ENCODE peak calls at places on chromosomes 5 and 9, in seven cellular contexts. G is fibroblast of mammary gland; A is CD8-positive, alpha-beta memory T cell; Y is IMR-90; D is effector memory CD4-positive, alpha-beta T cell; M is astrocyte; E is cardiac fibroblast. R is an unnamed sample.

GRCh38 chr5:102901821-102902448 is 146.8 kb downstream of the PAM start:
- DNase-seq in A (no peak), D (no peak), Y (no peak), G (no peak), M (no peak), E (no peak), R (no peak)

GRCh38 chr9:19748278-19749126 is 40.3 kb downstream of the SLC24A2 start:
- DNase-seq in G (peak), E (peak), D (no peak), A (no peak), M (no peak), Y (no peak), R (peak)

GRCh38 chr9:29393064-29393463 is 1819.8 kb upstream of the C9orf72 start:
- DNase-seq in M (no peak), Y (no peak), D (no peak), A (no peak), G (peak), E (peak), R (peak)

GRCh38 chr9:125867752-125868400 is 120.7 kb downstream of the PBX3 start:
- DNase-seq in M (no peak), Y (peak), E (peak), D (no peak), A (no peak), G (peak), R (peak)

GRCh38 chr9:135905380-135906282 is 1.7 kb downstream of the CAMSAP1 start:
- DNase-seq in D (no peak), E (peak), Y (peak), G (peak), A (no peak), M (no peak), R (no peak)

GRCh38 chr9:37967681-37968080 is 63.8 kb upstream of the SLC25A51 start:
- DNase-seq in A (no peak), D (no peak), E (no peak), M (no peak), G (no peak), Y (no peak), R (no peak)

GRCh38 chr9:118003240-118003639 is 299.0 kb downstream of the TLR4 start:
- DNase-seq in A (no peak), D (no peak), Y (no peak), M (no peak), G (no peak), E (no peak), R (no peak)

GRCh38 chr5:102937916-102938315 is 182.0 kb downstream of the GIN1 start:
- DNase-seq in E (no peak), M (peak), A (no peak), D (no peak), G (no peak), Y (peak), R (peak)

GRCh38 chr9:109886050-109886449 is 106.1 kb downstream of the PALM2AKAP2 start:
- DNase-seq in G (no peak), Y (no peak), D (no peak), A (no peak), M (no peak), E (peak), R (no peak)

GRCh38 chr5:139394123-139394653 is 716 bp downstream of the PROB1 start:
- DNase-seq in E (peak), Y (no peak), A (peak), G (no peak), M (no peak), D (no peak), R (peak)

GRCh38 chr5:53549792-53550191 is 10.6 kb upstream of the NDUFS4 start:
- DNase-seq in G (no peak), D (no peak), A (no peak), E (no peak), Y (no peak), M (no peak), R (no peak)

GRCh38 chr5:179326176-179326997 is 18.9 kb downstream of the ADAMTS2 start:
- DNase-seq in A (no peak), M (no peak), G (peak), D (no peak), Y (peak), E (peak), R (peak)

GRCh38 chr9:109771796-109772525 is 8.0 kb upstream of the PALM2AKAP2 start:
- DNase-seq in E (no peak), D (no peak), G (peak), Y (peak), A (no peak), M (peak), R (peak)

GRCh38 chr5:169181785-169182184 is 119.2 kb downstream of the SLIT3 start:
- DNase-seq in D (no peak), E (no peak), A (no peak), Y (no peak), G (peak), M (peak), R (no peak)

GRCh38 chr5:93165559-93165958 is 415.5 kb downstream of the NR2F1-AS1 start:
- DNase-seq in E (no peak), G (no peak), D (no peak), M (no peak), A (no peak), Y (no peak), R (no peak)

GRCh38 chr5:158701406-158702177 is 398.1 kb downstream of the EBF1 start:
- DNase-seq in Y (no peak), A (no peak), D (no peak), G (peak), M (peak), E (peak), R (no peak)
- H3K4me3 ChIP-seq in Y (no peak), A (no peak), D (no peak), G (no peak), M (no peak), E (no peak), R (no peak)

DNA sequence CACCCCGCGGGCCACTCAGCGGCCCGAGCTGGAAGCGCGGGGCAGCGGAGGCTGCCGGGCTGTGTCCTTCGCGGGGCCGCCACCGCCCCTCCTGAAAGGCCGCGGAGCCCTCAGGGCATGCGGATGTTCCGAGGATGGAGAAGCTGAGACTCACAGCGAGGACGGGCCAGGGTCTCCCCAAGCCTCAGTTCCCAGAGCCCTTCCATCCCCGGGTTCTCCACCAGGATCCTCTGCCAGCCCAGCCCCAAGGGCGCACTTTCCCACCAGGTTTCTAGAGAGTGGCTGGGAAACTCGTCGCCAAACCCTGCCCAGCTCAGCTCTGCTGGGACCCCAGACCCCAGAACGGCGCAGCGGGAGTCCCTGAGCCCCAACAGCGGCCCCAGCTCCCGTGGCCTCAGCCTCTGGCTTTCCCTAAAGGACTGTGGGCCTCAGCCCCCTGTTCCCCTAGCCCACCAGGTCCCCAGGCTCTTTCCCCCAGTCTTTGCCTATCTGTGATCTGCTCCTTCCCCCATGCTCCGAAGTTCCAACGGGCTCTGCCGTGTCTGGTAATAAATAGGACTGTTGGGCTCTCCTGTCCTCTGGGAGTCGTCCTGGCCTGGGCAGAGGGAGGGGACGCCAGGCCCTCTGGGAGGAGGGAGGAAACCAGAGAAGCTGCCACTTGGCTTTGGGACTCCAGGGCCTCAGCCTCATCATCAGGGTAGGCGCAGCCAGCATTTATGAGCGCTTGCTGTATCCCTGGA is 27.9 kb downstream of the ADGRD2 start:
- DNase-seq in M (no peak), A (no peak), E (no peak), G (no peak), D (no peak), Y (no peak), R (no peak)
- H3K4me3 ChIP-seq in M (no peak), A (no peak), E (no peak), G (no peak), D (no peak), Y (no peak), R (no peak)

GRCh38 chr5:14108170-14108996 is 34.8 kb upstream of the TRIO start:
- DNase-seq in D (no peak), G (peak), M (peak), Y (peak), E (peak), A (peak), R (peak)
- H3K4me3 ChIP-seq in D (no peak), G (peak), M (no peak), Y (no peak), E (no peak), A (no peak), R (peak)

DNA sequence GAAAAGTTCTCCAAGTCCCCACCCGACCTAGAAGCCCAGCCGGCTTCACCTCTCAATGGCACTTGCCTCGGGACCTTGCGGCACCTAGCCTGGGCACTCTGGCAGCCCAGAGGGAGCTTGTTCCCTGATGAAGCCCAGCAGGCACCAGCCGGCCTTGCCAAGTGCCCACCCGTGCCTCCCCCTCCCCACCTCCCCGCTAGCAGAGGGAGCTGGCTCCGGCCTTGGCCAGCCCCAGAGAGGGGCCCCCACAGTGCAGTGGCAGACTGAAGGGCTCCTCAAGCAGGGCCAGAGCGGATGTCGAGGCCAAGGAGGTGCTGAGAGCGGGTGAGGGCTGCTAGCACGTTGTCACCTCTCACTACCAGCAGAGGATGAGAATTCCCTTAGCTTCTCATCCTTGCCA is 37.6 kb upstream of the CAVIN4 start:
- DNase-seq in D (no peak), G (no peak), M (no peak), A (no peak), Y (no peak), E (no peak), R (no peak)
- H3K4me3 ChIP-seq in D (no peak), G (no peak), M (no peak), A (no peak), Y (no peak), E (no peak), R (no peak)

DNA sequence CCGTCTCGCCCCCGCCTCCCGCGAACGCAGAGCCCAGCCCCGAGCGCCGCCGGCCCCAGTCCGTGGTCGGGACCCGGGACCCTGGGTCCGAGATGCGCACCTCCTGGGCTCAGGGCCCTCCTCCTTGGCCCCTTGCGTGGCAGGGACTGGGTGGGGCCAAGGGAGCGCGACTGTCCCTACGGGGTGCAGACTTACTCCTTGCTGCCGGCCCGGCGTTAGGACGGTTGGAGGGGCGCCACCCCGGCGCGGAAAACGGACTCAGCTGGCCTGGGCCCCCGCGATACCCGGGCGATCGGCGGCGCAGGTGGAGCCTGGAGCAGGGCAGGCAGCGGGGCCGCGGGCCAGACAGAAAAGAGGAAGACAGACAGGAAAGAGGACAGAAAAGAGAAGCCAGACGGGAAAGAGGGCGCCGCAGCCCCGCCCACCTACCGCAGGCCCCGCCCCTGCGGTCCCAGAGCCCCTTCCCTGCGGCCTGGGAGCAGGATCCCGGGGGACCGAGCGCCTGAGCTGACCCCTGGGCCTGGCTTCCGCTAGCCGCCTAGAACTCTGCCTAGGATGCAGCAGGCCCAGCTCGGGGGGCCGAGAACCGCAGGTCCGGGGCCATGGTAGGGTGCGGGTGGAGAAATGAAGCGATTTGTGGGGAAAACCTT is at the start of gene GBGT1:
- DNase-seq in D (no peak), M (no peak), G (no peak), Y (no peak), A (peak), E (peak), R (peak)
- H3K4me3 ChIP-seq in D (peak), M (peak), G (peak), Y (peak), A (peak), E (peak), R (peak)

GRCh38 chr9:27247756-27248155 is 49.2 kb downstream of the EQTN start:
- DNase-seq in D (no peak), Y (peak), A (no peak), G (peak), M (peak), E (peak), R (peak)
- H3K4me3 ChIP-seq in D (no peak), Y (no peak), A (no peak), G (no peak), M (no peak), E (no peak), R (no peak)

DNA sequence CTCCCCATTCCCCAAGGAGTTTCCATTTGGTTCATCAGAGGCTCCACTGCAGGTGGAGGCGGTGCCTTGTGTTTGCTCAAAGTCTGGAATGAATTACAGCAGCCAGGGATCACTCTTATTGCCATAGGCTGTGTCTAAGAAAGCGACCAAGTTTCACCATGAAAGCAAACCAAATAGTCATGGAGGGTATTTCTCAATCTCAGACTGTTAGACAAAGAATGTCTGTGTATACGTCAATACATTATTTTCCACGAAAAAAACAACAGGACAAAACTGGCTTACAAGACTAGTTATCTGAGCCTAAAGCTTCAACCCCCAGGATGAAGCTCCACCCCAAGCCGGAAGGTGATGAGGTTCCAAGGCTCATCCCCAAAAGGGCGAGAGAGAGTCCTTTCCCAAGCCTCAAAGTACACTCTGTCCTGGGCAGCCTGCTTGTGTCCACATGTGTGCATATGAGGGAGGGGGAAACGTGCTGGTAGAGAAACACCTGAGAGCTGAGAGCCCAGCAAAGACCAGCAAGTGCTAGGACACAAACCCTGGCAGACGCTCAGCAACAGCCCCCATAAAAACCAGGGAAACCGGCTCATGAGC is 4.3 kb downstream of the B4GALT1 start:
- DNase-seq in A (no peak), E (peak), M (peak), D (no peak), G (peak), Y (peak), R (peak)
- H3K4me3 ChIP-seq in A (no peak), E (peak), M (no peak), D (no peak), G (no peak), Y (no peak), R (no peak)

GRCh38 chr5:177492841-177493240 is 4.6 kb downstream of the PDLIM7 start:
- DNase-seq in M (no peak), E (no peak), D (no peak), A (no peak), Y (no peak), G (no peak), R (no peak)

GRCh38 chr5:177493795-177494355 is 3.5 kb downstream of the PDLIM7 start:
- DNase-seq in Y (no peak), D (no peak), E (no peak), G (no peak), A (no peak), M (no peak), R (no peak)

GRCh38 chr5:177495243-177496060 is 2.0 kb downstream of the PDLIM7 start:
- DNase-seq in E (peak), D (no peak), G (peak), A (no peak), Y (peak), M (peak), R (peak)

GRCh38 chr5:177496111-177497010 is 1.0 kb downstream of the PDLIM7 start:
- DNase-seq in G (peak), E (peak), M (peak), A (no peak), Y (peak), D (no peak), R (peak)

GRCh38 chr5:177494356-177495195 is 2.8 kb downstream of the PDLIM7 start:
- DNase-seq in A (no peak), E (peak), M (peak), Y (peak), D (no peak), G (peak), R (peak)
- H3K4me3 ChIP-seq in A (no peak), E (peak), M (peak), Y (peak), D (no peak), G (peak), R (peak)

DNA sequence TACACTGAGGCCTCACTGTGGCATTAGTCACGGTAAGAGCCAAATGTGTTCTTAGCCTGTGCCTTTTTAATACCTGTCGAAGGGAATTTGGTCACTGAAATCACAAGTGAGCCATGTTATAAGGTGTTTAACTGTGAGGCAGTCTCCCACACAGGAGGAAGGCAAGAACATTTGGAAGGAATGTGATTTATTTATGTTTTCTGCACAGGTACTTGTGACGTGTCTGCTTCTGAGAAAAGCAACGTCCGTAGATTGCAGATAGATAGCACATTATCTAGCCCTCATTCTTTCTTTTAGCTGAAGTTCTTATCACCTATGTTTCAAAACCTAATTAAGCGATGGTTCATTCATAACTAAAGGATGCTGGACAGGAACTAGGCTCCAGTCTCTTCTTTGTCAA is 19.0 kb upstream of the SMARCA2 start:
- DNase-seq in E (no peak), G (no peak), A (no peak), D (no peak), M (no peak), Y (no peak), R (no peak)
- H3K4me3 ChIP-seq in E (no peak), G (no peak), A (no peak), D (no peak), M (no peak), Y (no peak), R (no peak)

GRCh38 chr5:43410414-43410813 is 1.8 kb downstream of the CCL28 start:
- DNase-seq in E (no peak), A (no peak), D (no peak), G (no peak), Y (no peak), M (no peak), R (no peak)

GRCh38 chr5:43409809-43410271 is 2.4 kb downstream of the CCL28 start:
- DNase-seq in D (no peak), E (no peak), M (no peak), Y (no peak), A (no peak), G (no peak), R (no peak)

GRCh38 chr5:43412151-43412550 is at the start of gene CCL28:
- DNase-seq in Y (no peak), G (no peak), M (no peak), A (no peak), E (no peak), D (no peak), R (no peak)

GRCh38 chr5:43413966-43414365 is 1.8 kb upstream of the CCL28 start:
- DNase-seq in Y (no peak), E (no peak), M (no peak), D (no peak), A (no peak), G (no peak), R (no peak)

GRCh38 chr5:43411489-43411888 is 702 bp downstream of the CCL28 start:
- DNase-seq in Y (no peak), M (no peak), E (no peak), G (no peak), D (no peak), A (no peak), R (no peak)
- H3K4me3 ChIP-seq in Y (no peak), M (no peak), E (no peak), G (no peak), D (no peak), A (no peak), R (no peak)

R was measured in choroid plexus epithelial cell.